ENCODE peak calls at places on chromosomes 2 and 18, in ten cellular contexts. T, E, D, W, K, Y, A, S, G and J are unnamed samples.

GRCh38 chr2:197134206-197134605 is 176.4 kb downstream of the ANKRD44 start:
- DNase-seq in T (no peak), E (no peak), D (no peak), W (no peak), K (no peak), Y (peak), A (no peak), S (no peak), G (no peak), J (no peak)

GRCh38 chr2:14601070-14601770 is 31.3 kb upstream of the LRATD1 start:
- DNase-seq in T (no peak), E (no peak), D (no peak), W (no peak), K (no peak), Y (no peak), A (no peak), S (no peak), G (no peak), J (no peak)

GRCh38 chr2:118986733-118987132 is 44.7 kb downstream of the MARCO start:
- DNase-seq in T (no peak), E (no peak), D (no peak), W (no peak), K (no peak), Y (no peak), A (no peak), S (no peak), G (no peak), J (no peak)

GRCh38 chr18:8742382-8743361 is 37.3 kb downstream of the MTCL1 start:
- DNase-seq in T (no peak), E (no peak), D (no peak), W (no peak), K (no peak), Y (no peak), A (no peak), S (no peak), G (no peak), J (peak)

GRCh38 chr2:210660-211059 is 53.2 kb downstream of the SH3YL1 start:
- DNase-seq in T (no peak), E (peak), D (no peak), W (no peak), K (no peak), Y (no peak), A (no peak), S (no peak), G (no peak), J (no peak)

GRCh38 chr2:2846379-2847130 is 515.5 kb upstream of the MYT1L start:
- DNase-seq in T (no peak), E (peak), D (no peak), W (peak), K (no peak), Y (no peak), A (no peak), S (no peak), G (no peak), J (no peak)

GRCh38 chr2:66665124-66665984 is 230.4 kb downstream of the MEIS1 start:
- DNase-seq in T (no peak), E (no peak), D (no peak), W (no peak), K (no peak), Y (no peak), A (no peak), S (no peak), G (no peak), J (peak)

GRCh38 chr2:145931836-145932352 is 1412.0 kb upstream of the ZEB2 start:
- DNase-seq in T (no peak), E (no peak), D (no peak), W (no peak), K (no peak), Y (no peak), A (no peak), S (no peak), G (no peak), J (no peak)

GRCh38 chr2:172545408-172546075 is 10.3 kb upstream of the PDK1 start:
- DNase-seq in T (no peak), E (peak), D (no peak), W (no peak), K (no peak), Y (peak), A (no peak), S (no peak), G (no peak), J (no peak)

GRCh38 chr2:119293900-119294299 is 70.3 kb downstream of the STEAP3 start:
- DNase-seq in T (no peak), E (no peak), D (no peak), W (no peak), K (no peak), Y (no peak), A (no peak), S (no peak), G (no peak), J (no peak)

GRCh38 chr2:10016001-10016801 is 27.1 kb upstream of the KLF11 start:
- DNase-seq in T (no peak), E (no peak), D (no peak), W (peak), K (no peak), Y (no peak), A (no peak), S (no peak), G (no peak), J (no peak)

GRCh38 chr2:235917506-235917905 is 250.7 kb downstream of the GBX2 start:
- DNase-seq in T (no peak), E (no peak), D (no peak), W (no peak), K (no peak), Y (no peak), A (no peak), S (no peak), G (no peak), J (no peak)

GRCh38 chr2:18423636-18424035 is 136.8 kb downstream of the RDH14 start:
- DNase-seq in T (no peak), E (no peak), D (no peak), W (no peak), K (no peak), Y (peak), A (no peak), S (no peak), G (no peak), J (no peak)

GRCh38 chr2:239376351-239376750 is 24.5 kb downstream of the HDAC4 start:
- DNase-seq in T (no peak), E (no peak), D (no peak), W (peak), K (no peak), Y (no peak), A (no peak), S (no peak), G (no peak), J (no peak)

GRCh38 chr2:37764739-37765138 is 93.3 kb upstream of the CDC42EP3 start:
- DNase-seq in T (no peak), E (no peak), D (no peak), W (no peak), K (no peak), Y (no peak), A (no peak), S (no peak), G (no peak), J (peak)

GRCh38 chr2:84959045-84959493 is 11.9 kb upstream of the KCMF1 start:
- DNase-seq in T (no peak), E (peak), D (no peak), W (no peak), K (no peak), Y (peak), A (no peak), S (no peak), G (no peak), J (peak)

GRCh38 chr2:9914384-9915065 is 37.0 kb upstream of the GRHL1 start:
- DNase-seq in T (peak), E (peak), D (no peak), W (no peak), K (peak), Y (peak), A (no peak), S (no peak), G (no peak), J (peak)

GRCh38 chr2:197782121-197782520 is 3.0 kb downstream of the BOLL start:
- DNase-seq in T (no peak), E (no peak), D (no peak), W (no peak), K (no peak), Y (no peak), A (no peak), S (no peak), G (no peak), J (no peak)

GRCh38 chr2:218570850-218571249 is 2.2 kb downstream of the CNOT9 start:
- DNase-seq in T (no peak), E (no peak), D (no peak), W (no peak), K (no peak), Y (peak), A (no peak), S (no peak), G (no peak), J (peak)

GRCh38 chr2:193818801-193819499 is 1624.2 kb upstream of the TMEFF2 start:
- DNase-seq in T (no peak), E (no peak), D (no peak), W (peak), K (no peak), Y (no peak), A (no peak), S (no peak), G (no peak), J (no peak)

GRCh38 chr2:157596992-157597681 is 31.5 kb downstream of the ACVR1C start:
- DNase-seq in T (no peak), E (no peak), D (no peak), W (peak), K (peak), Y (peak), A (no peak), S (peak), G (no peak), J (peak)

GRCh38 chr2:214810670-214811069 is 1.2 kb upstream of the BARD1 start:
- DNase-seq in T (no peak), E (no peak), D (no peak), W (no peak), K (peak), Y (peak), A (no peak), S (no peak), G (peak), J (no peak)

GRCh38 chr18:53745228-53745967 is 479.1 kb downstream of the MBD2 start:
- DNase-seq in T (no peak), E (peak), D (no peak), W (no peak), K (no peak), Y (no peak), A (no peak), S (no peak), G (peak), J (peak)

GRCh38 chr18:44680271-44681038 is at the start of gene SETBP1:
- DNase-seq in T (no peak), E (no peak), D (peak), W (peak), K (peak), Y (peak), A (peak), S (no peak), G (peak), J (peak)

GRCh38 chr2:1595274-1595673 is 149.0 kb downstream of the PXDN start:
- DNase-seq in T (no peak), E (no peak), D (no peak), W (no peak), K (no peak), Y (no peak), A (no peak), S (no peak), G (no peak), J (no peak)

GRCh38 chr2:178910005-178910404 is 102.8 kb upstream of the TTN start:
- DNase-seq in T (no peak), E (peak), D (no peak), W (no peak), K (no peak), Y (no peak), A (no peak), S (no peak), G (no peak), J (no peak)

DNA sequence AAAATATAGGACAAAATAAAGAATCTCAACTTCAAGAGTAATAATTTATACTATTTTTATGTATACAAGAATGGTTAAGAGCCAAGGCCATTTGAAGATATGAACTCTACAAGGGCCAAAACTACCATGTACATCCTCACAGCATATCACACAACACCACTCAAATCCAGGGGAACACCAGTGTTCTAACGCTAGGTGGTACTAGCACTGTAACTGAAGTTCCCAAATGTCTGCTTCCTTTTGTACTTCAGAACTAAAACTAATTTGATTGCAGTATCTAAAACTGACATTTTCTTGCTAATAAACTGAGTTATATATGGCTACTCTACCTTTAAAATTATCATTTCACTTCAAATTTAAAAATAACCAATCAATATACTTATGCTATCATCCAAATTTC is 47.0 kb downstream of the REV1 start:
- DNase-seq in T (no peak), E (no peak), D (no peak), W (no peak), K (peak), Y (peak), A (no peak), S (no peak), G (no peak), J (peak)
- TF ChIP-seq CTCF in T (peak), E (no peak), D (no peak), W (peak), K (peak), Y (peak), A (no peak), S (no peak), G (no peak), J (peak)

GRCh38 chr18:80200171-80200931 is 47.0 kb downstream of the PARD6G start:
- DNase-seq in T (no peak), E (no peak), D (no peak), W (no peak), K (no peak), Y (peak), A (no peak), S (no peak), G (no peak), J (no peak)
- TF ChIP-seq CTCF in T (peak), E (no peak), D (no peak), W (no peak), K (no peak), Y (peak), A (no peak), S (no peak), G (no peak), J (peak)

DNA sequence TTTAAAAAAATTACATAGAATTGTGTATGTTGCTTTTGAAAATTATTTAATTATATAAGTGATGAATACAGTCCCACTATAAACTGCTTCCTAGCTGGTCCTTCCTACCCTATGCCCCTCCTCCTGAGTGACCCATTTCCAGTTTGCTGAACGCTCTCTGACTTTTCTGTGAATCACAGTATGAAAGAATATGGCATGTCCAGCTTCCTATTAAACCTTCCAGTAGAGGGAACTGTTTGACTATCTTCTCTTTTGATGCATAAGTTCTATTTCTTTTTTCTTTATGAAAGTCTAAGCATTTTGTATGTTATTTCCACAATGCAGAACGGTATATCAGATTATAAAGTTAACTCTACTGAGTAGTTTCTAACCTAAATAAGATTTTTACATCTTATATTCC is 41.3 kb downstream of the PSMG2 start:
- DNase-seq in T (no peak), E (peak), D (no peak), W (no peak), K (peak), Y (peak), A (no peak), S (no peak), G (no peak), J (peak)
- TF ChIP-seq CTCF in T (peak), E (peak), D (no peak), W (peak), K (peak), Y (peak), A (peak), S (peak), G (no peak), J (peak)

DNA sequence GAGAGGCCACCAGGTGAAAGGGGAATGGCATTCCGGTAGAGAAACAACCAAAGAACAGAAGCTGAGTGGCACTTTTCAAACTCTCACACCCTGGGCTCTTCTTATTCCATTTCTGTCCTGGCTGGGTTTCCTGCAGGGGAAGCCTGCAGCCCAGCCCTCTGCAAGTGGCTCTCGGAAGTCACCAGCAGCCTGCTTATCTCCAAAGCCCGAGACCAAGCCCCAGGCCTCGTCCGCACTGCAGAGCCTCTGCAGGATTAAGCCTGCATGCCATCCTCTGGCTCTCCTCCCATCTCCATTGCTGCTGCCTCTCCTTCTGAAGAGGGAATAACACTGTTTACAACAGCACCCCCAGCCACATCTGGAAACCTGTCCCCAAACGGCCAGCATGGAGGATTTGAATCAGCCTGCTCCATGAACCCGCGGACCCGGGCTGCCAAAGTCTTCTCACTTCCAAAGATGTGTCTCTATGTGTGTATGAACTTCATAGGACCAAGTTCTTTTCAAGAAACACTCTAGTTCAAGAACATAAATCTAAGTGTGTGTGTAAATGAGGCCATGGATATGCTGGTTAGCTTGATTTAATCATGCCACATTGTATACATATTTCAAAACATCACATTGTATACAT is 54.2 kb downstream of the DIPK1C start:
- DNase-seq in T (no peak), E (no peak), D (no peak), W (no peak), K (no peak), Y (no peak), A (no peak), S (no peak), G (no peak), J (no peak)
- TF ChIP-seq CTCF in T (no peak), E (no peak), D (no peak), W (no peak), K (no peak), Y (no peak), A (no peak), S (no peak), G (no peak), J (no peak)

GRCh38 chr18:13893418-13893760 is 21.9 kb downstream of the MC2R start:
- DNase-seq in T (no peak), E (no peak), D (no peak), W (no peak), K (no peak), Y (no peak), A (no peak), S (no peak), G (no peak), J (no peak)
- TF ChIP-seq CTCF in T (no peak), E (no peak), D (no peak), W (no peak), K (no peak), Y (no peak), A (no peak), S (no peak), G (no peak), J (no peak)

DNA sequence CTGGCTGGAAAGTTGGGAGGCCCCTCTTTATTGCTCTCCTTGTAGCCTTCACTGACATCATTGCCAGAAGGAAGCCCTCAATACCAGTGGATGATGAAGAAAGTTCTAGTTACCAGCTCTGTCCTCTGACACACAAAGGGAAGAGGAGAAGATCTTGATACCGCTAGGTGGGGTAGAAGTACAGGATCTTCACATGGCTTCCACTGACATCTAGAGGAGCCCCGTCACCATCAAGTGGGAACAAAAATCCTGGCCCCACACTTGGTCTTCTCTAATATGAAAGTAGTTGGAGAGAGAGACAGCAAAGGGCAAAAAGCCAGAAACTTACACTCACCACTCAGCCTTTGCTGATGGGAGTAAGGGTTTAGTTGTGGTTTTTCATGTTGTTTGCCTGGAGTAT is 12.4 kb downstream of the XIRP2 start:
- DNase-seq in T (no peak), E (no peak), D (no peak), W (no peak), K (no peak), Y (peak), A (no peak), S (no peak), G (peak), J (peak)
- TF ChIP-seq CTCF in T (peak), E (no peak), D (no peak), W (no peak), K (no peak), Y (peak), A (no peak), S (no peak), G (no peak), J (peak)